ENCODE peak calls at places on chromosomes 4 and X, in nine cellular contexts. W, H, D, R, V, B, Q, M and J are unnamed samples.

GRCh38 chrX:111131572-111131971 is 35.6 kb downstream of the PAK3 start:
- DNase-seq in H (no peak), D (no peak), W (no peak), B (no peak), R (no peak), V (no peak), Q (no peak), M (no peak), J (no peak)

GRCh38 chr4:13097971-13098370 is 386.2 kb downstream of the RAB28 start:
- DNase-seq in D (no peak), H (no peak), R (no peak), M (no peak), V (no peak), B (no peak), Q (no peak), W (no peak), J (no peak)

GRCh38 chr4:105473340-105474109 is at the start of gene PPA2:
- DNase-seq in M (peak; percentile 78), B (no peak), H (peak; percentile 90), D (peak; percentile 57), R (peak; percentile 90), W (peak; percentile 94), Q (peak; percentile 76), V (peak; percentile 95), J (peak; percentile 92)

GRCh38 chrX:55342533-55343501 is 78.1 kb upstream of the PAGE3 start:
- DNase-seq in D (no peak), M (no peak), B (peak; percentile 15), H (no peak), Q (peak; percentile 13), V (no peak), R (no peak), W (no peak), J (peak; percentile 49)

GRCh38 chrX:24025741-24026402 is 1.1 kb downstream of the KLHL15 start:
- DNase-seq in H (no peak), V (no peak), D (no peak), W (no peak), B (no peak), Q (peak; percentile 12), M (no peak), R (no peak), J (no peak)

GRCh38 chr4:126939401-126939800 is 693.4 kb upstream of the INTU start:
- DNase-seq in Q (no peak), W (no peak), R (no peak), B (no peak), M (no peak), D (no peak), V (no peak), H (no peak), J (no peak)

GRCh38 chr4:146646601-146647000 is 7.9 kb downstream of the POU4F2 start:
- DNase-seq in R (no peak), V (no peak), D (no peak), W (no peak), Q (no peak), H (no peak), M (no peak), B (no peak), J (no peak)

GRCh38 chr4:1172971-1173757 is 781 bp upstream of the SPON2 start:
- DNase-seq in M (no peak), H (no peak), B (no peak), Q (no peak), W (no peak), D (no peak), V (peak; percentile 61), R (no peak), J (peak; percentile 18)

GRCh38 chr4:113639311-113639710 is 122.2 kb downstream of the CAMK2D start:
- DNase-seq in D (no peak), V (no peak), Q (no peak), W (no peak), B (no peak), H (no peak), R (peak; percentile 34), M (no peak), J (no peak)

GRCh38 chrX:131187234-131187633 is 101.9 kb downstream of the IGSF1 start:
- DNase-seq in W (no peak), M (no peak), D (no peak), B (no peak), Q (no peak), V (no peak), H (no peak), R (no peak), J (no peak)
- TF ChIP-seq CTCF in W (no peak), M (no peak), D (no peak), B (no peak), Q (no peak), V (no peak), H (no peak), R (no peak), J (no peak)

GRCh38 chrX:40064055-40064597 is 33.6 kb downstream of the BCOR start:
- DNase-seq in R (no peak), B (no peak), Q (no peak), H (no peak), W (no peak), M (no peak), V (no peak), D (no peak), J (no peak)

GRCh38 chrX:40072246-40072645 is 25.5 kb downstream of the BCOR start:
- DNase-seq in D (no peak), W (no peak), M (no peak), B (no peak), R (no peak), V (no peak), Q (no peak), H (no peak), J (no peak)

GRCh38 chrX:40066700-40067099 is 31.1 kb downstream of the BCOR start:
- DNase-seq in Q (no peak), B (no peak), M (no peak), V (no peak), H (no peak), W (no peak), D (no peak), R (no peak), J (no peak)

GRCh38 chrX:40065291-40066046 is 32.3 kb downstream of the BCOR start:
- DNase-seq in Q (no peak), B (no peak), V (peak; percentile 67), H (no peak), R (no peak), M (no peak), D (no peak), W (no peak), J (no peak)

DNA sequence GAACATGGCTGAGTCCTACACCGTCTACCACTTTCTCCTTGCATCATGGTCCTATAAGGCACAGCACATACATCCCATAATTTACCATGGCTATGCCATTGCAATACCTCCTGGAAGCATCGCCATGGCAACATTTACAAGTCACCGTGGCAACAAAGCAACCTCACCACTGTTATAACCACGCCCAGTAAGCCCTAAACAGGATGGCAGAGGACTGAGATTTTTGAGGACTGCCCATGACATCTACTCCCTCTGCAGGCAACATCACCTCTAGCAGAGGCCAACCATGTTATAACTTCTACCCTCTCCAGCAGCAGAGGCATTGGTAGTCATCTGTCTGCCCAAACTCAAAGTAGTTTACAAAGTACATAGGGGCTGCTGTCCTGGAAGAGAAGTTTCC is 29.7 kb downstream of the BCOR start:
- DNase-seq in Q (peak; percentile 15), W (no peak), R (no peak), H (no peak), V (no peak), B (no peak), M (no peak), D (no peak), J (no peak)
- TF ChIP-seq CTCF in Q (no peak), W (no peak), R (no peak), H (peak; percentile 6), V (no peak), B (no peak), M (no peak), D (no peak), J (no peak)

GRCh38 chr4:73405138-73405537 is 1.1 kb downstream of the ALB start:
- DNase-seq in M (no peak), H (no peak), V (no peak), W (no peak), R (no peak), D (no peak), B (no peak), Q (no peak), J (no peak)

GRCh38 chr4:73404457-73404856 is 370 bp downstream of the ALB start:
- DNase-seq in W (no peak), H (no peak), V (no peak), D (no peak), R (no peak), M (no peak), B (no peak), Q (no peak), J (no peak)

GRCh38 chr4:73396993-73397972 is 6.8 kb upstream of the ALB start:
- DNase-seq in V (no peak), W (no peak), Q (no peak), B (no peak), R (no peak), M (no peak), H (no peak), D (no peak), J (no peak)

GRCh38 chr4:73404042-73404441 is at the start of gene ALB:
- DNase-seq in B (no peak), H (no peak), V (no peak), D (no peak), Q (no peak), M (no peak), W (no peak), R (no peak), J (no peak)

GRCh38 chr4:73401412-73401811 is 2.7 kb upstream of the ALB start:
- DNase-seq in R (no peak), H (no peak), V (no peak), B (no peak), M (no peak), D (no peak), Q (no peak), W (no peak), J (no peak)
- TF ChIP-seq CTCF in R (no peak), H (no peak), V (no peak), B (no peak), M (no peak), D (no peak), Q (no peak), W (no peak), J (no peak)

GRCh38 chr4:109298279-109299010 is 4.0 kb downstream of the COL25A1 start:
- DNase-seq in H (no peak), B (no peak), D (no peak), V (no peak), W (no peak), M (no peak), R (no peak), Q (peak; percentile 39), J (no peak)

GRCh38 chr4:109302366-109303140 is at the start of gene COL25A1:
- DNase-seq in D (peak; percentile 82), W (peak; percentile 8), M (peak; percentile 94), Q (peak; percentile 36), H (peak; percentile 65), B (no peak), V (peak; percentile 75), R (peak; percentile 35), J (peak; percentile 21)

GRCh38 chr4:109301691-109302365 is 630 bp downstream of the COL25A1 start:
- DNase-seq in M (peak; percentile 21), H (no peak), W (peak; percentile 6), R (peak; percentile 17), D (peak; percentile 6), B (no peak), V (no peak), Q (no peak), J (no peak)

DNA sequence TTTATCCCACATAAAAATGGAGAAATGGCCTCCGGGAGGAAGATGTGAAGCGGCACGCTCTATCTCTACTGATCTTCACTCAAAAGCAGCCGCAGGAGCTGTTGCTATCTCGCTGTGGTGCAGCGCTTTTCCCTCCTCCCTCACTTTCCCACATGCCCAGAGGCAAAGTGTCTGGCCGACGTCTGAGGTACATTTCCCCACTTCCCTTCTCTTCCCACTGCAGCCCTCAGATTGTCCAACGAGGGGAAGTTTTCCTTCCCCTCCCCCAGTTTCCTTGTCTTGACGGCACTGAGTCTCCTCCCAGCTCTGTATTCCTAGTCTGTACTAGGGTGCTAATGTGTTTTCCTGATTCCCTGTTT is 662 bp upstream of the COL25A1 start:
- DNase-seq in W (no peak), D (no peak), H (no peak), B (no peak), R (no peak), M (no peak), Q (no peak), V (peak; percentile 61), J (no peak)
- TF ChIP-seq CTCF in W (no peak), D (no peak), H (no peak), B (no peak), R (no peak), M (no peak), Q (no peak), V (no peak), J (no peak)